ENCODE peak calls at places on chromosomes 5 and 9, in seven cellular contexts. J, B, R, C, F, Y and Q are unnamed samples.

GRCh38 chr5:68565427-68565826 is 349.9 kb downstream of the PIK3R1 start:
- DNase-seq in J (no peak), B (no peak), R (no peak), C (no peak), F (no peak), Y (no peak), Q (no peak)

GRCh38 chr5:147391781-147392180 is 118.1 kb downstream of the DPYSL3 start:
- DNase-seq in J (no peak), B (peak; percentile 43), R (no peak), C (peak; percentile 78), F (peak; percentile 80), Y (no peak), Q (no peak)

GRCh38 chr9:96249746-96250145 is 52.2 kb downstream of the HSD17B3 start:
- DNase-seq in J (no peak), B (no peak), R (no peak), C (no peak), F (no peak), Y (no peak), Q (no peak)

GRCh38 chr9:126347911-126348760 is 21.5 kb downstream of the MVB12B start:
- DNase-seq in J (no peak), B (no peak), R (no peak), C (no peak), F (no peak), Y (peak; percentile 48), Q (no peak)

GRCh38 chr5:107285772-107286171 is 385.0 kb downstream of the EFNA5 start:
- DNase-seq in J (no peak), B (no peak), R (no peak), C (no peak), F (no peak), Y (no peak), Q (no peak)

GRCh38 chr5:137310051-137310730 is 188.9 kb downstream of the SPOCK1 start:
- DNase-seq in J (no peak), B (no peak), R (no peak), C (no peak), F (peak; percentile 81), Y (no peak), Q (no peak)

GRCh38 chr5:96079075-96079474 is 117.4 kb upstream of the ELL2 start:
- DNase-seq in J (no peak), B (no peak), R (no peak), C (no peak), F (peak; percentile 91), Y (no peak), Q (no peak)

GRCh38 chr5:83026507-83026906 is 50.7 kb downstream of the TMEM167A start:
- DNase-seq in J (no peak), B (no peak), R (no peak), C (no peak), F (no peak), Y (peak; percentile 43), Q (no peak)

GRCh38 chr5:79229357-79230174 is 6.4 kb upstream of the JMY start:
- DNase-seq in J (peak; percentile 43), B (no peak), R (no peak), C (no peak), F (no peak), Y (no peak), Q (no peak)

GRCh38 chr9:132973166-132973565 is 5.3 kb upstream of the GFI1B start:
- DNase-seq in J (no peak), B (no peak), R (no peak), C (no peak), F (no peak), Y (no peak), Q (no peak)

GRCh38 chr5:61613679-61614078 is 281.6 kb downstream of the ZSWIM6 start:
- DNase-seq in J (no peak), B (no peak), R (no peak), C (no peak), F (no peak), Y (no peak), Q (no peak)

GRCh38 chr9:136618578-136619547 is 43.9 kb upstream of the EGFL7 start:
- DNase-seq in J (no peak), B (no peak), R (no peak), C (no peak), F (no peak), Y (no peak), Q (peak; percentile 84)

GRCh38 chr5:158979290-158979689 is 120.4 kb downstream of the EBF1 start:
- DNase-seq in J (no peak), B (no peak), R (no peak), C (no peak), F (no peak), Y (no peak), Q (no peak)

GRCh38 chr9:81690251-81690851 is 1.0 kb upstream of the TLE1 start:
- DNase-seq in J (no peak), B (peak; percentile 39), R (no peak), C (peak; percentile 81), F (no peak), Y (no peak), Q (peak; percentile 49)

GRCh38 chr5:6729400-6730310 is 16.4 kb downstream of the TENT4A start:
- DNase-seq in J (peak; percentile 54), B (no peak), R (peak; percentile 44), C (peak; percentile 69), F (no peak), Y (no peak), Q (peak; percentile 42)

GRCh38 chr5:150301901-150302300 is 804 bp downstream of the ARSI start:
- DNase-seq in J (no peak), B (peak; percentile 28), R (no peak), C (no peak), F (no peak), Y (no peak), Q (no peak)

GRCh38 chr5:127892467-127893207 is 189.4 kb downstream of the CCDC192 start:
- DNase-seq in J (no peak), B (no peak), R (no peak), C (no peak), F (peak; percentile 68), Y (no peak), Q (no peak)

GRCh38 chr5:72246954-72247442 is 73.0 kb downstream of the MRPS27 start:
- DNase-seq in J (no peak), B (no peak), R (no peak), C (no peak), F (peak; percentile 93), Y (no peak), Q (no peak)

GRCh38 chr5:156383510-156383909 is 56.5 kb downstream of the SGCD start:
- DNase-seq in J (no peak), B (no peak), R (no peak), C (no peak), F (no peak), Y (no peak), Q (no peak)

GRCh38 chr5:135953850-135954249 is 933 bp downstream of the LECT2 start:
- DNase-seq in J (no peak), B (no peak), R (no peak), C (no peak), F (no peak), Y (no peak), Q (no peak)

GRCh38 chr9:127968717-127969383 is 11.9 kb downstream of the EEIG1 start:
- DNase-seq in J (no peak), B (peak; percentile 86), R (no peak), C (peak; percentile 93), F (no peak), Y (no peak), Q (peak; percentile 76)

GRCh38 chr5:137164536-137164935 is 334.6 kb downstream of the SPOCK1 start:
- DNase-seq in J (no peak), B (no peak), R (no peak), C (no peak), F (no peak), Y (no peak), Q (no peak)

GRCh38 chr9:27528886-27529315 is 713 bp downstream of the MOB3B start:
- DNase-seq in J (peak; percentile 29), B (peak; percentile 72), R (peak; percentile 20), C (peak; percentile 87), F (peak; percentile 10), Y (peak; percentile 40), Q (peak; percentile 55)

GRCh38 chr9:12735669-12736068 is 39.2 kb upstream of the LURAP1L start:
- DNase-seq in J (no peak), B (no peak), R (no peak), C (no peak), F (peak; percentile 19), Y (no peak), Q (no peak)

GRCh38 chr9:12737871-12738270 is 36.9 kb upstream of the LURAP1L start:
- DNase-seq in J (no peak), B (no peak), R (no peak), C (no peak), F (no peak), Y (no peak), Q (no peak)

GRCh38 chr9:12738296-12738695 is 36.5 kb upstream of the LURAP1L start:
- DNase-seq in J (no peak), B (no peak), R (no peak), C (no peak), F (no peak), Y (no peak), Q (no peak)

GRCh38 chr9:12740845-12741244 is 34.0 kb upstream of the LURAP1L start:
- DNase-seq in J (no peak), B (no peak), R (no peak), C (no peak), F (no peak), Y (no peak), Q (no peak)

DNA sequence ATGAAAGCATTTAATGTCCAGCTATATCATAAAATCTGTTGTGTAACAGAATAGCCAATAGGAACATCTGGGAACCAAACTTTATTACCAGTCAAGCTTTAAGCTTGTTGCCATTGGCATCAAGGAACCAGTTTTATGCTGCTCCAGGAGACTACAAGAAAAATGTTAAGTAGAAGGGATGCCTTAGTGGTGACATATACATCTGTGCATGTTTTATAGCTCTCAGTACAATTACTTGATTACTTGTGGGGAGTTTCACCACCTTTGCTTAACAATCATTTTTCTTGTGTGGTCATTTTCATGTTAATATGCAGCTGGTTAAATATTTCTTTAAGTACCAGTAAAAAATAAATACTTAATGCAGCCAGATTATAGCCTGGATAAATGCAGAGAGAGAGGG is 35.8 kb upstream of the LURAP1L start:
- DNase-seq in J (no peak), B (no peak), R (no peak), C (no peak), F (no peak), Y (no peak), Q (no peak)
- H3K4me1 ChIP-seq in J (no peaks in the 10 kb centered on the region), B (no peaks in the 10 kb centered on the region), R (no peaks in the 10 kb centered on the region), C (no peaks in the 10 kb centered on the region), F (no peaks in the 10 kb centered on the region), Y (no peaks in the 10 kb centered on the region), Q (no peaks in the 10 kb centered on the region)

GRCh38 chr9:64057553-64057952 is 1227.5 kb downstream of the FOXD4L5 start:
- DNase-seq in J (no peak), B (no peak), R (no peak), C (no peak), F (no peak), Y (no peak), Q (no peak)
- H3K4me1 ChIP-seq in J (no peaks in the 10 kb centered on the region), B (no peaks in the 10 kb centered on the region), R (no peaks in the 10 kb centered on the region), C (no peaks in the 10 kb centered on the region), F (no peaks in the 10 kb centered on the region), Y (no peaks in the 10 kb centered on the region), Q (no peaks in the 10 kb centered on the region)

DNA sequence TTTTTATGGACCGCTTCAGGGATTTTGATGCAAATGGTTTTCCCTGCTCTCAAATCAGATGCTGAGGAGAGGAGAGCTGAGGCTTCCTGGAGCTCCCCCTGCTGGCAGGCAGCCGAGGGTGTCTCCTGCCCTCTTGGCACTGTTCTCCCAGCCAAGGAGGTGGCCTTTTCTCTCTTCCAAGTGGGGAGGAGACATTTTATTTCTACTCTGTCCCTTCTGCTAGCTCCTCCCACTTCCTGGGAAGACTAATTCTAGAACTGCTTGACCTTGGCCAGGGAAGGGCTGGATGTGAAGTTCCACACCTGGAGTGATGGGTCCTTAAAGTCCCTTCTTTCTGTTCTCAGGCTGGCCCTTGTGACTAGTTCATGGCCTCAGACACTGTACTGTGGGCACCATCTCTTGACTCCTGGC is 31.8 kb downstream of the PTPA start:
- DNase-seq in J (peak; percentile 65), B (peak; percentile 93), R (peak; percentile 65), C (peak; percentile 97), F (peak; percentile 88), Y (no peak), Q (peak; percentile 83)
- H3K4me1 ChIP-seq in J (peaks cover 36% of the 10 kb centered on the region), B (peaks cover 40% of the 10 kb centered on the region), R (peaks cover 38% of the 10 kb centered on the region), C (peaks cover 91% of the 10 kb centered on the region), F (peaks cover 58% of the 10 kb centered on the region), Y (peaks cover 45% of the 10 kb centered on the region), Q (peaks cover 14% of the 10 kb centered on the region)

GRCh38 chr5:318341-318897 is 3.1 kb upstream of the AHRR start:
- DNase-seq in J (no peak), B (no peak), R (no peak), C (no peak), F (no peak), Y (no peak), Q (no peak)
- H3K4me1 ChIP-seq in J (peaks cover 5% of the 10 kb centered on the region), B (no peaks in the 10 kb centered on the region), R (no peaks in the 10 kb centered on the region), C (peaks cover 23% of the 10 kb centered on the region), F (peaks cover 8% of the 10 kb centered on the region), Y (peaks cover 20% of the 10 kb centered on the region), Q (no peaks in the 10 kb centered on the region)